ENCODE peak calls at places on chromosomes 2 and 18, in seven cellular contexts. One of them, this sample, is unnamed.

GRCh38 chr2:208256192-208256782 is 1.4 kb upstream of the IDH1 start:
- DNase-seq in keratinocyte: no peak
- DNase-seq in astrocyte of the spinal cord: no peak
- DNase-seq in GM23338: peak
- DNase-seq in AG04449: no peak
- DNase-seq in gastrocnemius medialis: no peak
- DNase-seq in BJ: no peak
- DNase-seq in this sample: no peak

GRCh38 chr2:233981574-233982420 is 64.6 kb downstream of the TRPM8 start:
- DNase-seq in keratinocyte: no peak
- DNase-seq in astrocyte of the spinal cord: no peak
- DNase-seq in GM23338: no peak
- DNase-seq in AG04449: no peak
- DNase-seq in gastrocnemius medialis: no peak
- DNase-seq in BJ: no peak
- DNase-seq in this sample: no peak

GRCh38 chr2:43114210-43114609 is 112.2 kb downstream of the ZFP36L2 start:
- DNase-seq in keratinocyte: peak
- DNase-seq in astrocyte of the spinal cord: peak
- DNase-seq in GM23338: no peak
- DNase-seq in AG04449: no peak
- DNase-seq in gastrocnemius medialis: no peak
- DNase-seq in BJ: no peak
- DNase-seq in this sample: no peak

GRCh38 chr18:9613550-9614400 is 584 bp downstream of the PPP4R1 start:
- DNase-seq in keratinocyte: no peak
- DNase-seq in astrocyte of the spinal cord: peak
- DNase-seq in GM23338: peak
- DNase-seq in AG04449: no peak
- DNase-seq in gastrocnemius medialis: peak
- DNase-seq in BJ: no peak
- DNase-seq in this sample: no peak

GRCh38 chr2:223203971-223204370 is 152.0 kb downstream of the KCNE4 start:
- DNase-seq in keratinocyte: no peak
- DNase-seq in astrocyte of the spinal cord: peak
- DNase-seq in GM23338: no peak
- DNase-seq in AG04449: no peak
- DNase-seq in gastrocnemius medialis: no peak
- DNase-seq in BJ: peak
- DNase-seq in this sample: no peak

GRCh38 chr2:96493072-96493471 is 12.1 kb downstream of the NEURL3 start:
- DNase-seq in keratinocyte: no peak
- DNase-seq in astrocyte of the spinal cord: no peak
- DNase-seq in GM23338: peak
- DNase-seq in AG04449: no peak
- DNase-seq in gastrocnemius medialis: no peak
- DNase-seq in BJ: no peak
- DNase-seq in this sample: no peak

GRCh38 chr2:26687785-26688184 is 4.7 kb upstream of the KCNK3 start:
- DNase-seq in keratinocyte: no peak
- DNase-seq in astrocyte of the spinal cord: no peak
- DNase-seq in GM23338: no peak
- DNase-seq in AG04449: no peak
- DNase-seq in gastrocnemius medialis: no peak
- DNase-seq in BJ: no peak
- DNase-seq in this sample: no peak

GRCh38 chr18:7303306-7303705 is 72.4 kb downstream of the LRRC30 start:
- DNase-seq in keratinocyte: no peak
- DNase-seq in astrocyte of the spinal cord: peak
- DNase-seq in GM23338: no peak
- DNase-seq in AG04449: no peak
- DNase-seq in gastrocnemius medialis: no peak
- DNase-seq in BJ: no peak
- DNase-seq in this sample: no peak

GRCh38 chr2:15793078-15793913 is 147.1 kb upstream of the MYCN start:
- DNase-seq in keratinocyte: no peak
- DNase-seq in astrocyte of the spinal cord: no peak
- DNase-seq in GM23338: no peak
- DNase-seq in AG04449: no peak
- DNase-seq in gastrocnemius medialis: no peak
- DNase-seq in BJ: no peak
- DNase-seq in this sample: no peak

GRCh38 chr2:213065583-213066444 is 85.6 kb downstream of the IKZF2 start:
- DNase-seq in keratinocyte: no peak
- DNase-seq in astrocyte of the spinal cord: peak
- DNase-seq in GM23338: peak
- DNase-seq in AG04449: peak
- DNase-seq in gastrocnemius medialis: no peak
- DNase-seq in BJ: no peak
- DNase-seq in this sample: no peak

GRCh38 chr2:1638281-1638860 is 105.9 kb downstream of the PXDN start:
- DNase-seq in keratinocyte: no peak
- DNase-seq in astrocyte of the spinal cord: no peak
- DNase-seq in GM23338: no peak
- DNase-seq in AG04449: no peak
- DNase-seq in gastrocnemius medialis: no peak
- DNase-seq in BJ: no peak
- DNase-seq in this sample: no peak

GRCh38 chr2:643334-643733 is 33.9 kb downstream of the TMEM18 start:
- DNase-seq in keratinocyte: no peak
- DNase-seq in astrocyte of the spinal cord: no peak
- DNase-seq in GM23338: no peak
- DNase-seq in AG04449: no peak
- DNase-seq in gastrocnemius medialis: no peak
- DNase-seq in BJ: no peak
- DNase-seq in this sample: no peak

DNA sequence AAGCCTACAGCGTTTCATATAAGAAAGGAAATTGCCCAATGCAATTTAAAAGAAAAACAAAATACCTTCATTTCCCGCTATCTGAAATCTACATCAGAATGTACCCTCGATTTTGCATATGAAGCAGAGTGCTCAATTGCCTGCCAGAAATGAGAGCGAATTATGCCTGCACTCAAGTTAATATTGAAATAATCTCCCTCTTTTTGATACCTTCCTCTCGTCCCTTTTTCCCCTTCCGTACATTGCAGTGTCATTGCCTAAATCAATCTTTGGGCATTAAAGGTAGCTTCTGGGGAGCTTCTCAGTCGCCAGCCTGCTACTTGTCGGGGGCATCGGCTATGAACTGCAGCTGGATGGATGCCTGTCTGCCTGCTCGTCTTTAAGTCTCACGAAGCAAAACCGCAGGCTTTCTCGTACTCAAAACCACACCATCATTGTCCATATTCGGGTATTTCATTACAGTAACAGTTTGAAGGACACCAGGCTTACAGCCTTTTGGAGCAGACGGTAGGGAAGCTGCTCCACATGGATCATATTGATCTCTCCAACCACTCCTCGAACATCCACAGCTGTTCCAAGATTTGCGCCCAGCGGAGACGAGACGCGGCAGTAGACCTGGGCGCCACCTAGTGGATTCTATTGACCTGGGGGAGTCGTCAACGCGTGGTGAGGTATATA is 64.0 kb upstream of the HNRNPA3 start:
- DNase-seq in keratinocyte: no peak
- DNase-seq in astrocyte of the spinal cord: peak
- DNase-seq in GM23338: peak
- DNase-seq in AG04449: no peak
- DNase-seq in gastrocnemius medialis: peak
- DNase-seq in BJ: no peak
- DNase-seq in this sample: no peak
- H3K4me3 ChIP-seq in keratinocyte: no peak
- H3K4me3 ChIP-seq in astrocyte of the spinal cord: peak
- H3K4me3 ChIP-seq in GM23338: peak
- H3K4me3 ChIP-seq in AG04449: peak
- H3K4me3 ChIP-seq in gastrocnemius medialis: peak
- H3K4me3 ChIP-seq in BJ: peak
- H3K4me3 ChIP-seq in this sample: peak

DNA sequence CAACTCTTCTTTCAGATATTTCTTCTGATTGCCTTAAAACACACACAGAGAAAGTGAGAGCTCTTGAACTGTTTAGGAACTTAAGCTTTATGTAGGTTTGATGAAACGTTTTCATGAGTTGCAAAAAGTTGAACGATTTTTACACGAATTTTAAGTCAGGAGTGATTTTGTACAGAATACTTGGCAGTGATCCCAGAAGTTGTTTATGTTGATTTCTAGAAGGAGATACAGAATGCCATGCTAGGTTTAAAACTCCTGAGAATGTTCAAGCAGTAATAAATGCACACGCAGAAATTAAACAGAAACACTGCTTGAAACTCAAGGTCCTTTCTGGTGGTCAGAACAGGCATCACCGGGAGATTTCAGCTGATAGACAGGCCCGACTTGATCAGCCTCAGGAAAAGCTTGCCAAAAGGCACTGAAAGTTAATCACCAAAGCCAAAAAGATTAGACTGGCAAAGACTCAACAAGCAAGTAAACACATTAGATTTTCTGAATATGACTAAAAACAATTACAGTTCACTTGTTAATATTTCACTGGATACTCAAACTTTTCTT is 123.1 kb downstream of the SOCS6 start:
- DNase-seq in keratinocyte: no peak
- DNase-seq in astrocyte of the spinal cord: no peak
- DNase-seq in GM23338: no peak
- DNase-seq in AG04449: no peak
- DNase-seq in gastrocnemius medialis: no peak
- DNase-seq in BJ: no peak
- DNase-seq in this sample: no peak
- TF ChIP-seq CTCF in keratinocyte: no peak
- TF ChIP-seq CTCF in astrocyte of the spinal cord: no peak
- TF ChIP-seq CTCF in GM23338: no peak
- TF ChIP-seq CTCF in AG04449: no peak
- TF ChIP-seq CTCF in gastrocnemius medialis: no peak
- TF ChIP-seq CTCF in BJ: no peak
- TF ChIP-seq CTCF in this sample: no peak

DNA sequence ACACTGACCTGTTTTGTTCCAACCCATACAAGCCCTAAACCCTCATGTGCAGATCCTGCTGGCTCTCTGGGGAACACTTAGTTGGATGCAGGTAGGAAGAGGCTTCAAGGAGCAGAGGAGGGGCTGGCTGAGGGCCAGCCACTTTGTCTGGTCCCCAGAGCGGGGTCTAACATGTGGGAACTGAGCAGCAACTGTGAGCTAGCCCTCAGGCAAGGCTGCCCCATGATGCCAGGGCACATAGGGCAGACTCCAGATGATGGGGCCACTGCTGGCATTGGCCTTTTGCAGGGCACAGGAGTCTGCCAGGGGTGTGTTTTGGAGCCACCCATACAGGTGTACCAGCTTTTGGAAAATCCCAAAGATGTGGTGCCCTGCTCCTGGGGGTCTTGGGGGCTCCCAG is 67.7 kb downstream of the HPCAL1 start:
- DNase-seq in keratinocyte: no peak
- DNase-seq in astrocyte of the spinal cord: no peak
- DNase-seq in GM23338: no peak
- DNase-seq in AG04449: no peak
- DNase-seq in gastrocnemius medialis: no peak
- DNase-seq in BJ: no peak
- DNase-seq in this sample: no peak
- H3K4me3 ChIP-seq in keratinocyte: no peak
- H3K4me3 ChIP-seq in astrocyte of the spinal cord: no peak
- H3K4me3 ChIP-seq in GM23338: no peak
- H3K4me3 ChIP-seq in AG04449: no peak
- H3K4me3 ChIP-seq in gastrocnemius medialis: no peak
- H3K4me3 ChIP-seq in BJ: no peak
- H3K4me3 ChIP-seq in this sample: no peak

DNA sequence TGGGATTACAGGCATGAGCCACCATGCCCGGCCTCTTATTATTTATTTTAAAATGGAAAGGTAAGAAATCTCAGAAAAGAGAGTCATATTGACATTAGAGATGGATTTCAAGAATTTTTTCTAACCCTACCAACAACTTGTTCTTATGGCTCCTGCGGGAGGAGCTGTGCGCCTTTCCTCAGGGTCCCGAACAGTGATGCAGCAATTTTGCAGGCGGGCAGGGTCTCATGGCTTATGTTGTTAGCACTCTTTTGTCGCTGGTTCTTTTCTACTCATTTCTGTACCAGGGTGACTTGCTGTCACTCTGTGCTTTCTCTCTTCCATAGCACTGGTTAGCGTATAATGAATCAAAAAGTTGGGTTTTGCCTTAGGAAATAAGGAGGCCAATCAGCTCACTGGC is 148.8 kb upstream of the DLGAP1 start:
- DNase-seq in keratinocyte: no peak
- DNase-seq in astrocyte of the spinal cord: no peak
- DNase-seq in GM23338: peak
- DNase-seq in AG04449: no peak
- DNase-seq in gastrocnemius medialis: no peak
- DNase-seq in BJ: no peak
- DNase-seq in this sample: no peak
- TF ChIP-seq CTCF in keratinocyte: no peak
- TF ChIP-seq CTCF in astrocyte of the spinal cord: no peak
- TF ChIP-seq CTCF in GM23338: peak
- TF ChIP-seq CTCF in AG04449: no peak
- TF ChIP-seq CTCF in gastrocnemius medialis: no peak
- TF ChIP-seq CTCF in BJ: no peak
- TF ChIP-seq CTCF in this sample: no peak

GRCh38 chr2:120260736-120261135 is 8.1 kb downstream of the RALB start:
- DNase-seq in keratinocyte: no peak
- DNase-seq in astrocyte of the spinal cord: no peak
- DNase-seq in GM23338: no peak
- DNase-seq in AG04449: no peak
- DNase-seq in gastrocnemius medialis: no peak
- DNase-seq in BJ: no peak
- DNase-seq in this sample: no peak
- H3K4me3 ChIP-seq in keratinocyte: no peak
- H3K4me3 ChIP-seq in astrocyte of the spinal cord: no peak
- H3K4me3 ChIP-seq in GM23338: no peak
- H3K4me3 ChIP-seq in AG04449: no peak
- H3K4me3 ChIP-seq in gastrocnemius medialis: no peak
- H3K4me3 ChIP-seq in BJ: no peak
- H3K4me3 ChIP-seq in this sample: no peak